ENCODE peak calls at places on chromosomes 16 and 17, in six cellular contexts. V, U, R, I, S and M are unnamed samples.
A peak's percentile ranks its signal among the peaks of the same experiment; 100 is the strongest.

GRCh38 chr17:4733073-4733531 is 1.9 kb downstream of the MED11 start:
- DNase-seq in I (no peak), V (no peak), R (no peak), U (no peak), S (no peak), M (no peak)

GRCh38 chr17:81514735-81515529 is 2.3 kb upstream of the ACTG1 start:
- DNase-seq in U (peak; percentile 89), I (peak; percentile 82), S (peak; percentile 93), V (peak; percentile 64), R (peak; percentile 94), M (peak; percentile 65)

GRCh38 chr16:72475688-72476087 is 303.7 kb upstream of the PMFBP1 start:
- DNase-seq in V (no peak), R (no peak), I (peak; percentile 12), S (no peak), U (no peak), M (no peak)

GRCh38 chr17:44904001-44904984 is 5.0 kb upstream of the EFTUD2 start:
- DNase-seq in S (peak; percentile 55), V (no peak), R (peak; percentile 52), I (no peak), U (no peak), M (no peak)

GRCh38 chr16:89599451-89599858 is 14.0 kb upstream of the DPEP1 start:
- DNase-seq in U (peak; percentile 42), I (no peak), S (no peak), R (no peak), V (no peak), M (no peak)

GRCh38 chr17:16997514-16998429 is 25.9 kb upstream of the TNFRSF13B start:
- DNase-seq in U (peak; percentile 28), S (no peak), I (no peak), R (peak; percentile 61), V (no peak), M (no peak)

GRCh38 chr17:20179031-20179430 is 169.9 kb downstream of the SPECC1 start:
- DNase-seq in I (no peak), R (no peak), V (no peak), U (no peak), S (no peak), M (no peak)

GRCh38 chr16:88195911-88196465 is 186.8 kb upstream of the ZNF469 start:
- DNase-seq in S (peak; percentile 42), V (no peak), R (no peak), U (no peak), I (no peak), M (no peak)

DNA sequence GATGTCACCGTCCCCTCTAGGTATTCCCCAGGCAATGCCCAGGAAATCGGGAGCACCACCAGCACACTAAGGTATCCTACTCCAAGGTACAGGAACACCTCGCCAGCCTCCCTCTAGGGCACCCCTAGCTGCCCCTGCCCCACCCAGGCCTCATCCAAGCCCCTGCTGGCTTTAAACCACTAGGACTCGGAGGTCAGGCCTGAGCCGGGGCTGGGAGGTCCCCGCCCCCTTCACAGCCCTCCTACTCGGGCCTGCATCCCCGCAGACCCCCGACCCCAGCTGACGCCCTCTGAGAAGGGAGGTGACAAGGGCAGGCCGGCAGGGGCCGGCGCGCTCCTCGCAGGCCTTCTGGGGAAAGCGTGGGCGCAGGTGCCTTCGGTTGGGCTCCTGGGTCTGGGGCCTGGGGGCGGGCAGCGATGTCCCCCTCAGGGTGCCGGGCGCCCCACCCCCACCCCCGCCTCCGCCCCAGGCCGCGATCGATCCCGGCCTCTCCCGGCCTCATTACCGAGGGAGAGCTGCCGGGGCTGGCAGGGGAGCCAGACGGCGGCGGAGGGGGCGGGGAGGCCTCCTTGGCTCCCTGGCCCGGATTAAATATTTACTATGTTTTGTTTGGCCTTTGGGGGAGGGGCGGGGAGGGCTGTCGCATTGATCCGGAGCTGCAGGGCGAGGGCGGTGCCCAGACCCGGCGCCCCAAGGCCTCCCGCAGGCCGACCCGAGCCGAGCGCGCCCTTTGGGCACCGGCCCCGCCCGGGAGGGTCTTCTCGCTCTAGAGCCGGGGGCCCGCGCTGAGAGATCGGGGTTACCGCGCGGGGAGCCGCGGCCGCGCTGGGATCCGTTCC is 27.3 kb downstream of the RTN4RL1 start:
- DNase-seq in S (peak; percentile 86), I (no peak), U (peak; percentile 60), R (no peak), V (no peak), M (no peak)
- H3K4me3 ChIP-seq in S (peak overlapping the region; percentile 45), I (peak overlapping the region; percentile 31), U (peak overlapping the region; percentile 62), R (peak overlapping the region; percentile 48), V (no peak overlapping the region), M (peak overlapping the region; percentile 29)

GRCh38 chr16:19137621-19138128 is 23.9 kb downstream of the ITPRIPL2 start:
- DNase-seq in I (no peak), U (no peak), R (no peak), V (no peak), S (no peak), M (no peak)

GRCh38 chr16:19138601-19139000 is 24.8 kb downstream of the ITPRIPL2 start:
- DNase-seq in U (peak; percentile 47), I (peak; percentile 98), V (no peak), S (no peak), R (peak; percentile 88), M (no peak)

GRCh38 chr16:19143241-19143640 is 24.8 kb upstream of the SYT17 start:
- DNase-seq in U (no peak), S (no peak), R (no peak), V (no peak), I (no peak), M (no peak)

GRCh38 chr16:19139436-19140091 is 25.8 kb downstream of the ITPRIPL2 start:
- DNase-seq in V (no peak), U (no peak), R (no peak), I (no peak), S (no peak), M (no peak)

GRCh38 chr16:19140392-19140791 is 26.6 kb downstream of the ITPRIPL2 start:
- DNase-seq in I (no peak), S (no peak), R (no peak), U (no peak), V (no peak), M (no peak)
- H3K4me1 ChIP-seq in I (peaks cover 13% of the 10 kb centered on the region), S (peaks cover 46% of the 10 kb centered on the region), R (peaks cover 23% of the 10 kb centered on the region), U (peaks cover 38% of the 10 kb centered on the region), V (no peaks in the 10 kb centered on the region), M (no peaks in the 10 kb centered on the region)

DNA sequence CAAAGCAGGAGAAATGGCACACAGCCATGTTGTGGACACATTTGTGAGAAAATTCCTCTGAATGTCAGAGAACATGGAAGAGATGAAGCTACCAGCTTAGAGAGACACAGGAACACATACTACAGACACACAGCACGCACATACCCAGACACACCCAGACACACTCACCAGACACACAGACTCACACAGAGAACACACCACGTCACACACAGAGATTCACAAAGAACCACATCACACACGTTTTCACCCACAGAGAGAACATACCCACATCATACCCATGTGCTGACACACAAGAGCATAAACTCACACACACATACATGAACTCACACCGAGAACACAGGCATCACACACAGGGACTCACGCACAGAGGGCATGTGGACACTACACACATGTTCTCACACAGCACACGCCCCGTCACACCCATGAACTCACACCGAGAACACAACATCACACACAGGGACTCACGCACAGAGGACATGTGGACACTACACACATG is 124.9 kb downstream of the METRNL start:
- DNase-seq in R (no peak), I (no peak), V (no peak), U (no peak), S (no peak), M (no peak)
- H3K9me3 ChIP-seq in R (no peaks in the 10 kb centered on the region), I (no peaks in the 10 kb centered on the region), V (no peaks in the 10 kb centered on the region), U (no peaks in the 10 kb centered on the region), S (no peaks in the 10 kb centered on the region), M (no peaks in the 10 kb centered on the region)

DNA sequence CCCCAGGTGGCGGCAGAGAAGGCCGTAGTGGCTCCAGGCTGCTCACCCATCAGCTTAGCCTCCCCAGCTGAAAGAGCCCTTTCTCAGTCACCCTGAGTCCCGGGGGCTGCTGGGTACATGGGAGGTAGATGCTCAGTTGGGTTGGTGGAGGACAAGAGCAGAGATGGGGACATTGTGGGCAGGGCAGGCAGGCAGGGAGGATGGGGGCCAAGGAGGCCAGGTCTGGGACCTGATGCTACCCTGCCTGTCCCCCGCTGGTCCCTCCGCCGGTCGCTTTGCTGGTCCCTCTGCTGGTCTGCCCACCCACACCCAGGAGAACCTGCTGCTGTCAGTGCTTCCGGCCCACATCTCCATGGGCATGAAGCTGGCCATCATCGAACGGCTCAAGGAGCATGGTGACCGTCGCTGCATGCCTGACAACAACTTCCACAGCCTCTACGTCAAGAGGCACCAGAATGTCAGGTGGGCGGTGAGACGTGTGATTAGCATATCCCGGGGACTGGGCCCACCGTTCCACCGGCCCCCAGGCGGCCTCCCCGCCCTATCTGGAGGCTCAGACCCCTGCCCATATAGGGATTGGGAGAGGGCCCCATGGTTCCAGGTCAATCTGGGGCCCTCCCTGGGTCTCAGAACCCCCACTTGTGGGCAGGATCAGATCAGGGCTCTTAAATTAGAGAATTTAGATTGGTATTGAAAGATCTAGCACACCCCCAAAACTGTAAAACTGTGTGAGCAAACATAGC is 26.9 kb downstream of the ADCY7 start:
- DNase-seq in U (no peak), S (no peak), R (no peak), I (no peak), V (no peak), M (no peak)
- H3K4me3 ChIP-seq in U (no peak overlapping the region), S (no peak overlapping the region), R (no peak overlapping the region), I (no peak overlapping the region), V (no peak overlapping the region), M (no peak overlapping the region)

DNA sequence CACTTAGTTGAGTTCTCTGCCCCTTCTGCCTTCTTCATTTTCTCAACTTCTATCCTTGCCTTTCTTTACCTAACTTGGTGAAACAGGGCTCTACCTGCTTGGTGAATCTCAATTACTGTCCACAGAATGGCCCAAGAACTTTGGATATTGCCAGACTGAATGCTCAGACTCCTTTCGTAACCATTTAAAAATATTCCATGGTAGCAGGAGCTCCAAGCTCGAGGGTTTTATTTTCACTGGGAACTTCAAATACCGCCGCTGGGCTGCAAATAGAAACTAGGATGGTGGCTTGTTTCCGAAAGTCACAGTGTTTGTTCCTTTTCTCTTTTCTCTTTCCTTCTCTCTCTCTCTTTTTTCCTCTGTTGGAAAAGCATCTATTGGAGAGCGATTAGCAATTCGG is 13.2 kb downstream of the TMEM100 start:
- DNase-seq in R (no peak), U (no peak), V (no peak), I (no peak), S (no peak), M (no peak)
- H3K4me1 ChIP-seq in R (peaks cover 18% of the 10 kb centered on the region), U (peaks cover 29% of the 10 kb centered on the region), V (no peaks in the 10 kb centered on the region), I (peaks cover 2% of the 10 kb centered on the region), S (no peaks in the 10 kb centered on the region), M (no peaks in the 10 kb centered on the region)

DNA sequence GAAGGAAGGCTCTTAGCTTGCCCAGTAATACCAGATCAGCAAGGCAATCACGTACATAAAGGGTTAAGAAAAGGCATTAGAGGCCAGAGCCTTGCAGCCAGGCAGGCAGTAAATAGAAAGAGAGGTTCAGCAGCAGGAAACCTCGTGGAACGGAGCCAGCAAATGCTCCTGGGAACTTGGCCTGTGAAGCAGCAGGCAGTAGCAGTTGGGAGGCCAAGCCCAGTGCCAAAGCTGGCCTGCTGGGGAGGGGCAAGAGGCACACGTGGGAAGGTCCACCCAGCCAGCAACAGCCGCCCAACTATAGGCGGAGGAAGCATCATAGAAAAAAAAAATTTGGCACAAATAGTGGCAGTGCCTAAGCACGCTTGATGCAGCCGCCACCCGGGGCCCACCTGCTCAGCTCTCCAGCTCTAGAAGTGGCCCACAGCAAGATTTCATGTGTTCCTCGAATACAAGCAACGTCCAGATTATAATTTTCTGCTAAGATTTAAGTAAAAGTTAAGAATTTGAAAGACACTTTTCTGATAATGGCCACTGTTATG is 2339.5 kb downstream of the TP53TG3F start:
- DNase-seq in V (no peak), U (no peak), R (no peak), S (peak; percentile 33), I (no peak), M (no peak)
- H3K9me3 ChIP-seq in V (peaks cover 5% of the 10 kb centered on the region), U (no peaks in the 10 kb centered on the region), R (no peaks in the 10 kb centered on the region), S (peaks cover 7% of the 10 kb centered on the region), I (peaks cover 14% of the 10 kb centered on the region), M (no peaks in the 10 kb centered on the region)

GRCh38 chr17:74529243-74529642 is 2.0 kb downstream of the CD300LB start:
- DNase-seq in U (no peak), S (no peak), R (peak; percentile 19), I (no peak), V (no peak), M (no peak)
- H3K4me3 ChIP-seq in U (no peak overlapping the region), S (no peak overlapping the region), R (no peak overlapping the region), I (no peak overlapping the region), V (no peak overlapping the region), M (no peak overlapping the region)